ENCODE peak calls at places on chromosomes 7 and 10, in five cellular contexts. X is dermis blood vessel endothelial cell; U is kidney epithelial cell; Z is activated CD4-positive, alpha-beta T cell treated with anti-CD3 and anti-CD28 coated beads for 36 hours; M is mesenchymal stem cell. J is an unnamed sample.

GRCh38 chr10:125375210-125375609 is 214.8 kb upstream of the CTBP2 start:
- DNase-seq in Z (no peak), M (no peak), X (no peak), U (peak), J (no peak)

GRCh38 chr10:77386833-77387232 is 250.8 kb downstream of the KCNMA1 start:
- DNase-seq in Z (no peak), M (peak), X (peak), U (no peak), J (no peak)

GRCh38 chr7:24720283-24720682 is 37.0 kb downstream of the GSDME start:
- DNase-seq in U (no peak), Z (no peak), X (no peak), M (no peak), J (no peak)

GRCh38 chr10:94429049-94429707 is 26.8 kb downstream of the TBC1D12 start:
- DNase-seq in Z (no peak), U (peak), X (no peak), M (no peak), J (no peak)

GRCh38 chr7:14740606-14741005 is 161.9 kb downstream of the DGKB start:
- DNase-seq in U (no peak), X (no peak), M (no peak), Z (no peak), J (no peak)

GRCh38 chr10:129740532-129741279 is 223.4 kb downstream of the EBF3 start:
- DNase-seq in X (no peak), U (no peak), M (no peak), Z (no peak), J (no peak)

GRCh38 chr7:78794101-78794500 is 659.4 kb downstream of the MAGI2 start:
- DNase-seq in M (peak), Z (no peak), U (no peak), X (no peak), J (no peak)

GRCh38 chr10:101441539-101442455 is 87.8 kb downstream of the BTRC start:
- DNase-seq in Z (peak), X (peak), U (peak), M (peak), J (peak)

GRCh38 chr10:75926763-75927162 is 495.3 kb downstream of the LRMDA start:
- DNase-seq in Z (no peak), M (no peak), X (no peak), U (no peak), J (peak)

GRCh38 chr7:149570784-149571183 is 73.2 kb upstream of the ZNF746 start:
- DNase-seq in M (no peak), U (no peak), X (no peak), Z (no peak), J (no peak)

GRCh38 chr7:77339726-77340125 is 76.4 kb downstream of the GSAP start:
- DNase-seq in X (no peak), Z (no peak), U (no peak), M (no peak), J (no peak)

GRCh38 chr7:87128883-87129282 is 23.4 kb upstream of the DMTF1 start:
- DNase-seq in X (peak), Z (no peak), M (no peak), U (no peak), J (no peak)

GRCh38 chr10:13527864-13528137 is 1.0 kb downstream of the BEND7 start:
- DNase-seq in U (no peak), X (peak), Z (no peak), M (peak), J (no peak)

GRCh38 chr10:78685466-78686163 is 383.2 kb upstream of the ZMIZ1 start:
- DNase-seq in X (no peak), Z (no peak), U (no peak), M (peak), J (no peak)

J was measured in NCI-H2029.